ENCODE peak calls at places on chromosomes 1 and 21, in ten cellular contexts. One of them, this sample, is unnamed.

GRCh38 chr1:51498924-51499323 is 20.1 kb downstream of the EPS15 start:
- DNase-seq in ureter: no peak
- DNase-seq in activated CD4-positive, alpha-beta T cell treated with anti-CD3 and anti-CD28 coated beads, Interleukin-2, amount 50 U/mL, for 24 hours: no peak
- DNase-seq in T-helper 17 cell: no peak
- DNase-seq in C1 segment of cervical spinal cord: no peak
- DNase-seq in bronchial epithelial cell: no peak
- DNase-seq in cardiac muscle cell: no peak
- DNase-seq in CD8-positive, alpha-beta memory T cell: no peak
- DNase-seq in glomerular endothelial cell: no peak
- DNase-seq in NCI-H510A treated with DMSO at 0.1 percent for 48 hours: no peak
- DNase-seq in this sample: no peak

GRCh38 chr1:46277658-46278373 is 25.6 kb downstream of the LRRC41 start:
- DNase-seq in ureter: no peak
- DNase-seq in activated CD4-positive, alpha-beta T cell treated with anti-CD3 and anti-CD28 coated beads, Interleukin-2, amount 50 U/mL, for 24 hours: no peak
- DNase-seq in T-helper 17 cell: no peak
- DNase-seq in C1 segment of cervical spinal cord: no peak
- DNase-seq in bronchial epithelial cell: no peak
- DNase-seq in cardiac muscle cell: no peak
- DNase-seq in CD8-positive, alpha-beta memory T cell: no peak
- DNase-seq in glomerular endothelial cell: no peak
- DNase-seq in NCI-H510A treated with DMSO at 0.1 percent for 48 hours: peak
- DNase-seq in this sample: no peak

GRCh38 chr1:22641906-22642636 is 1.4 kb upstream of the C1QC start:
- DNase-seq in ureter: peak
- DNase-seq in activated CD4-positive, alpha-beta T cell treated with anti-CD3 and anti-CD28 coated beads, Interleukin-2, amount 50 U/mL, for 24 hours: peak
- DNase-seq in T-helper 17 cell: peak
- DNase-seq in C1 segment of cervical spinal cord: peak
- DNase-seq in bronchial epithelial cell: peak
- DNase-seq in cardiac muscle cell: peak
- DNase-seq in CD8-positive, alpha-beta memory T cell: peak
- DNase-seq in glomerular endothelial cell: no peak
- DNase-seq in NCI-H510A treated with DMSO at 0.1 percent for 48 hours: peak
- DNase-seq in this sample: peak

GRCh38 chr21:16993416-16994044 is 519.3 kb upstream of the CXADR start:
- DNase-seq in ureter: no peak
- DNase-seq in activated CD4-positive, alpha-beta T cell treated with anti-CD3 and anti-CD28 coated beads, Interleukin-2, amount 50 U/mL, for 24 hours: no peak
- DNase-seq in T-helper 17 cell: no peak
- DNase-seq in C1 segment of cervical spinal cord: no peak
- DNase-seq in bronchial epithelial cell: no peak
- DNase-seq in cardiac muscle cell: no peak
- DNase-seq in CD8-positive, alpha-beta memory T cell: no peak
- DNase-seq in glomerular endothelial cell: no peak
- DNase-seq in NCI-H510A treated with DMSO at 0.1 percent for 48 hours: no peak
- DNase-seq in this sample: no peak

GRCh38 chr1:89363196-89363595 is 663 bp upstream of the GBP6 start:
- DNase-seq in ureter: no peak
- DNase-seq in activated CD4-positive, alpha-beta T cell treated with anti-CD3 and anti-CD28 coated beads, Interleukin-2, amount 50 U/mL, for 24 hours: no peak
- DNase-seq in T-helper 17 cell: no peak
- DNase-seq in C1 segment of cervical spinal cord: no peak
- DNase-seq in bronchial epithelial cell: peak
- DNase-seq in cardiac muscle cell: peak
- DNase-seq in CD8-positive, alpha-beta memory T cell: no peak
- DNase-seq in glomerular endothelial cell: no peak
- DNase-seq in NCI-H510A treated with DMSO at 0.1 percent for 48 hours: no peak
- DNase-seq in this sample: no peak

GRCh38 chr1:91575909-91576519 is 75.4 kb downstream of the CDC7 start:
- DNase-seq in ureter: no peak
- DNase-seq in activated CD4-positive, alpha-beta T cell treated with anti-CD3 and anti-CD28 coated beads, Interleukin-2, amount 50 U/mL, for 24 hours: no peak
- DNase-seq in T-helper 17 cell: no peak
- DNase-seq in C1 segment of cervical spinal cord: no peak
- DNase-seq in bronchial epithelial cell: no peak
- DNase-seq in cardiac muscle cell: no peak
- DNase-seq in CD8-positive, alpha-beta memory T cell: no peak
- DNase-seq in glomerular endothelial cell: no peak
- DNase-seq in NCI-H510A treated with DMSO at 0.1 percent for 48 hours: no peak
- DNase-seq in this sample: no peak

GRCh38 chr1:246131095-246131494 is 376.0 kb downstream of the SMYD3 start:
- DNase-seq in ureter: no peak
- DNase-seq in activated CD4-positive, alpha-beta T cell treated with anti-CD3 and anti-CD28 coated beads, Interleukin-2, amount 50 U/mL, for 24 hours: no peak
- DNase-seq in T-helper 17 cell: no peak
- DNase-seq in C1 segment of cervical spinal cord: no peak
- DNase-seq in bronchial epithelial cell: no peak
- DNase-seq in cardiac muscle cell: no peak
- DNase-seq in CD8-positive, alpha-beta memory T cell: no peak
- DNase-seq in glomerular endothelial cell: no peak
- DNase-seq in NCI-H510A treated with DMSO at 0.1 percent for 48 hours: no peak
- DNase-seq in this sample: no peak

GRCh38 chr1:196538473-196538872 is 69.8 kb downstream of the KCNT2 start:
- DNase-seq in ureter: no peak
- DNase-seq in activated CD4-positive, alpha-beta T cell treated with anti-CD3 and anti-CD28 coated beads, Interleukin-2, amount 50 U/mL, for 24 hours: no peak
- DNase-seq in T-helper 17 cell: no peak
- DNase-seq in C1 segment of cervical spinal cord: no peak
- DNase-seq in bronchial epithelial cell: no peak
- DNase-seq in cardiac muscle cell: no peak
- DNase-seq in CD8-positive, alpha-beta memory T cell: no peak
- DNase-seq in glomerular endothelial cell: no peak
- DNase-seq in NCI-H510A treated with DMSO at 0.1 percent for 48 hours: peak
- DNase-seq in this sample: peak

GRCh38 chr1:40877681-40878080 is 15.5 kb upstream of the CITED4 start:
- DNase-seq in ureter: peak
- DNase-seq in activated CD4-positive, alpha-beta T cell treated with anti-CD3 and anti-CD28 coated beads, Interleukin-2, amount 50 U/mL, for 24 hours: no peak
- DNase-seq in T-helper 17 cell: no peak
- DNase-seq in C1 segment of cervical spinal cord: peak
- DNase-seq in bronchial epithelial cell: peak
- DNase-seq in cardiac muscle cell: peak
- DNase-seq in CD8-positive, alpha-beta memory T cell: no peak
- DNase-seq in glomerular endothelial cell: peak
- DNase-seq in NCI-H510A treated with DMSO at 0.1 percent for 48 hours: no peak
- DNase-seq in this sample: peak

GRCh38 chr1:156930483-156930882 is 10.1 kb downstream of the LRRC71 start:
- DNase-seq in ureter: no peak
- DNase-seq in activated CD4-positive, alpha-beta T cell treated with anti-CD3 and anti-CD28 coated beads, Interleukin-2, amount 50 U/mL, for 24 hours: no peak
- DNase-seq in T-helper 17 cell: no peak
- DNase-seq in C1 segment of cervical spinal cord: no peak
- DNase-seq in bronchial epithelial cell: no peak
- DNase-seq in cardiac muscle cell: no peak
- DNase-seq in CD8-positive, alpha-beta memory T cell: no peak
- DNase-seq in glomerular endothelial cell: no peak
- DNase-seq in NCI-H510A treated with DMSO at 0.1 percent for 48 hours: no peak
- DNase-seq in this sample: no peak

GRCh38 chr1:87684194-87684593 is 355.5 kb downstream of the LMO4 start:
- DNase-seq in ureter: peak
- DNase-seq in activated CD4-positive, alpha-beta T cell treated with anti-CD3 and anti-CD28 coated beads, Interleukin-2, amount 50 U/mL, for 24 hours: no peak
- DNase-seq in T-helper 17 cell: no peak
- DNase-seq in C1 segment of cervical spinal cord: peak
- DNase-seq in bronchial epithelial cell: peak
- DNase-seq in cardiac muscle cell: peak
- DNase-seq in CD8-positive, alpha-beta memory T cell: no peak
- DNase-seq in glomerular endothelial cell: no peak
- DNase-seq in NCI-H510A treated with DMSO at 0.1 percent for 48 hours: peak
- DNase-seq in this sample: no peak

This sample was measured in sciatic nerve.